ENCODE peak calls at places on chromosomes 13 and 19, in four cellular contexts. X, R, A and Q are unnamed samples.
A peak's percentile ranks its signal among the peaks of the same experiment; 100 is the strongest.

GRCh38 chr19:13169769-13170168 is 19.6 kb downstream of the IER2 start:
- DNase-seq in X (no peak), R (no peak), A (no peak), Q (no peak)

GRCh38 chr19:2791876-2792275 is 6.6 kb downstream of the THOP1 start:
- DNase-seq in X (no peak), R (no peak), A (no peak), Q (no peak)

GRCh38 chr13:65063753-65064152 is 2166.4 kb downstream of the PCDH9 start:
- DNase-seq in X (no peak), R (no peak), A (no peak), Q (no peak)

GRCh38 chr19:43605875-43606568 is 5.9 kb upstream of the SRRM5 start:
- DNase-seq in X (no peak), R (no peak), A (no peak), Q (no peak)

GRCh38 chr19:30815889-30816580 is 443.9 kb downstream of the ZNF536 start:
- DNase-seq in X (no peak), R (no peak), A (no peak), Q (no peak)

GRCh38 chr13:48004201-48004600 is 3.1 kb upstream of the SUCLA2 start:
- DNase-seq in X (no peak), R (no peak), A (no peak), Q (no peak)

GRCh38 chr19:15120135-15121026 is 13.2 kb downstream of the SYDE1 start:
- DNase-seq in X (no peak), R (no peak), A (no peak), Q (no peak)

GRCh38 chr13:46160474-46161066 is 21.4 kb downstream of the LCP1 start:
- DNase-seq in X (no peak), R (no peak), A (no peak), Q (peak; percentile 24)

GRCh38 chr19:27694361-27695055 is 1518.4 kb downstream of the UQCRFS1 start:
- DNase-seq in X (no peak), R (no peak), A (no peak), Q (no peak)

GRCh38 chr19:5631511-5632240 is 8.8 kb downstream of the SAFB start:
- DNase-seq in X (no peak), R (no peak), A (no peak), Q (no peak)

GRCh38 chr19:49761249-49761624 is 1.9 kb downstream of the TSKS start:
- DNase-seq in X (no peak), R (no peak), A (no peak), Q (no peak)

GRCh38 chr19:1076951-1077350 is 10.0 kb downstream of the ARHGAP45 start:
- DNase-seq in X (peak; percentile 91), R (peak; percentile 87), A (peak; percentile 91), Q (no peak)

GRCh38 chr19:30406220-30406944 is 34.2 kb downstream of the ZNF536 start:
- DNase-seq in X (no peak), R (no peak), A (no peak), Q (no peak)

GRCh38 chr13:30963794-30964193 is 31.3 kb downstream of the TEX26 start:
- DNase-seq in X (no peak), R (no peak), A (no peak), Q (no peak)

GRCh38 chr13:61029064-61029463 is 386.6 kb downstream of the PCDH20 start:
- DNase-seq in X (no peak), R (no peak), A (no peak), Q (no peak)

GRCh38 chr19:49851456-49852259 is 699 bp downstream of the PTOV1 start:
- DNase-seq in X (peak; percentile 32), R (no peak), A (no peak), Q (peak; percentile 89)

GRCh38 chr19:18737337-18737953 is 53.7 kb downstream of the COMP start:
- DNase-seq in X (no peak), R (no peak), A (no peak), Q (no peak)

GRCh38 chr13:27038323-27038722 is 133.3 kb downstream of the USP12 start:
- DNase-seq in X (no peak), R (no peak), A (no peak), Q (no peak)

GRCh38 chr19:5877869-5878268 is 7.5 kb upstream of the FUT5 start:
- DNase-seq in X (no peak), R (no peak), A (no peak), Q (no peak)

GRCh38 chr13:24995225-24995804 is 100.6 kb upstream of the PABPC3 start:
- DNase-seq in X (peak; percentile 39), R (peak; percentile 32), A (peak; percentile 15), Q (peak; percentile 37)

GRCh38 chr13:109162248-109163051 is 533.0 kb downstream of the MYO16 start:
- DNase-seq in X (no peak), R (no peak), A (no peak), Q (no peak)

GRCh38 chr13:33284916-33285315 is 639 bp downstream of the STARD13 start:
- DNase-seq in X (no peak), R (no peak), A (no peak), Q (no peak)

GRCh38 chr13:38636106-38636505 is 50.8 kb upstream of the FREM2 start:
- DNase-seq in X (no peak), R (no peak), A (no peak), Q (no peak)

GRCh38 chr13:29379281-29379680 is 216.2 kb downstream of the SLC7A1 start:
- DNase-seq in X (no peak), R (no peak), A (no peak), Q (no peak)

GRCh38 chr19:43797118-43797517 is 5.1 kb downstream of the LYPD5 start:
- DNase-seq in X (no peak), R (no peak), A (no peak), Q (no peak)

GRCh38 chr13:102584423-102584822 is 12.4 kb upstream of the TPP2 start:
- DNase-seq in X (no peak), R (no peak), A (no peak), Q (no peak)

GRCh38 chr13:98004107-98004506 is 50.6 kb downstream of the IPO5 start:
- DNase-seq in X (no peak), R (no peak), A (no peak), Q (no peak)